ENCODE peak calls at places on chromosomes 16 and 17, in five cellular contexts. O is tibial artery, W is fibroblast of the aortic adventitia, M is transverse colon, P is AG04450. U is an unnamed sample.

GRCh38 chr17:37570527-37571093 is 38.6 kb downstream of the SYNRG start:
- DNase-seq in M (peak; percentile 57), W (peak; percentile 27), O (no peak), P (peak; percentile 4), U (peak; percentile 12)

GRCh38 chr16:56547120-56547948 is 17.5 kb upstream of the MT4 start:
- DNase-seq in M (no peak), O (no peak), P (peak; percentile 55), W (peak; percentile 23), U (peak; percentile 4)

GRCh38 chr17:61443475-61443882 is 8.7 kb upstream of the TBX4 start:
- DNase-seq in W (no peak), P (no peak), O (no peak), M (no peak), U (no peak)

GRCh38 chr17:82457790-82458129 is 781 bp upstream of the NARF start:
- DNase-seq in W (no peak), M (no peak), P (no peak), O (no peak), U (no peak)

GRCh38 chr17:62673614-62674362 is 46.3 kb downstream of the MRC2 start:
- DNase-seq in O (no peak), P (no peak), M (no peak), W (no peak), U (no peak)

GRCh38 chr16:88633684-88634140 is 4.7 kb upstream of the IL17C start:
- DNase-seq in P (no peak), O (no peak), M (peak; percentile 60), W (peak; percentile 4), U (no peak)

GRCh38 chr16:70454221-70455034 is at the start of gene FCSK:
- DNase-seq in O (peak; percentile 75), W (peak; percentile 72), P (peak; percentile 10), M (peak; percentile 66), U (peak; percentile 54)

GRCh38 chr17:1577186-1577585 is 14.6 kb upstream of the PITPNA start:
- DNase-seq in P (peak; percentile 61), O (peak; percentile 98), M (peak; percentile 75), W (peak; percentile 98), U (no peak)

GRCh38 chr16:54080524-54081008 is 206.0 kb downstream of the IRX3 start:
- DNase-seq in P (peak; percentile 88), M (no peak), O (no peak), W (peak; percentile 91), U (no peak)

GRCh38 chr17:39167492-39167891 is 1.5 kb upstream of the ARL5C start:
- DNase-seq in M (no peak), W (no peak), P (no peak), O (no peak), U (peak; percentile 98)

GRCh38 chr17:82213251-82214011 is 789 bp upstream of the CCDC57 start:
- DNase-seq in P (peak; percentile 61), O (no peak), W (peak; percentile 75), M (peak; percentile 43), U (no peak)

GRCh38 chr16:11848842-11849241 is 2.5 kb downstream of the RSL1D1 start:
- DNase-seq in M (no peak), P (no peak), O (no peak), W (peak; percentile 58), U (no peak)

GRCh38 chr17:54781389-54781788 is 119.3 kb upstream of the TOM1L1 start:
- DNase-seq in W (no peak), P (no peak), O (no peak), M (no peak), U (no peak)

GRCh38 chr17:3512512-3513171 is 36.8 kb downstream of the ASPA start:
- DNase-seq in W (peak; percentile 81), M (peak; percentile 37), P (no peak), O (no peak), U (no peak)

GRCh38 chr16:66695474-66695934 is 1.0 kb downstream of the CMTM4 start:
- DNase-seq in W (no peak), O (peak; percentile 54), P (no peak), M (peak; percentile 15), U (no peak)

GRCh38 chr16:69481901-69482341 is 57.5 kb downstream of the CYB5B start:
- DNase-seq in P (no peak), W (peak; percentile 93), O (peak; percentile 95), M (peak; percentile 31), U (no peak)

GRCh38 chr17:13931752-13932477 is 137.4 kb upstream of the COX10 start:
- DNase-seq in W (peak; percentile 84), O (peak; percentile 81), P (no peak), M (peak; percentile 42), U (no peak)

GRCh38 chr17:49965522-49965905 is 3.5 kb upstream of the DLX4 start:
- DNase-seq in O (no peak), M (no peak), W (no peak), P (no peak), U (no peak)

GRCh38 chr17:49962599-49963276 is 6.3 kb upstream of the DLX4 start:
- DNase-seq in P (no peak), M (no peak), W (no peak), O (no peak), U (no peak)

GRCh38 chr17:49963277-49963625 is 5.7 kb upstream of the DLX4 start:
- DNase-seq in O (no peak), P (no peak), W (no peak), M (no peak), U (no peak)

GRCh38 chr17:49964539-49965521 is 4.2 kb upstream of the DLX4 start:
- DNase-seq in M (no peak), O (no peak), W (no peak), P (no peak), U (no peak)

DNA sequence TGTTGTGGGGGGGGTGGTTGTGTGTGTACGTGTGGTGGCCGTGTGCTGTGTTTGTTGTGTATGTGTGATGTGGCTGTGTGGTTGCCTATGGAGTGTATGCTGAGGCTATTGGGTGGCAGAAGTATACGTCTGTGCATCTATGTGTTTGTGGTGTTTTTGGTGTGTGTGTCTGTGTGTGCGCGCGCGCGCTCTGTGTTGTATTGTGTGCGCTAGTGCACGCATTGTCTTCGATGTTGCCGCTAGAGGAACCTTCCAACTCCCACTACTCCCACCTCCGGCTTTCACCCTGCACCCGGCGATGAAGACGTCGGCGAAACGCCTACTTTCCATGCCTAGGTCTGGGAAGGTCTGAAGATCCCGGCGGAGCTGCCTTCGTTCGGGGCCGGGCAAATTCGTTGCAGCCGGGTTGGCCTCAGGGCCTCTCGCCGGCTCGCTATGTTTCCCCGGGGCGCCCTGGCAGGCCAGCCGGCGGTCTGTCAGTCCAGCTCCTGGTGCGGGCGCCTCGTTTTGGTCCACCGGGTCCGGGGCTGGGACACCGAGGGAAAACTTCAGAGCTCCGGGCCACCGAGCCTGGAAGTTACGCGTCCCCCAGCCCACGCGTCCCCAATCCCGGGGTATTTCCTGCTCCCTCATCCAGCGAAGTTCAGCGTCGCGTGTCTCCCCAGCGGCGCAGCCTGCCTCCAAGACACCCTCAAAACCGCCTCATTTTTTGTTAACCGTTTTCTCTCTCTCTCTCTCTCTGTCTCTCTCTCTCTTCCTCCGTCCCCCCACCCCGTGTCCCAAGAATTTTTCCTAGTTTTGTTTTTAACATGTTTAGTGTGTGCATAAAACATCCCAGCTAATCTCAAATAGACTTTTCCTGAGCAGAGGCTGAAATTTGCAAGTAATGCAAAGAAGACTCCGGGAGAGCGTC is 5.1 kb upstream of the DLX4 start:
- DNase-seq in M (no peak), O (no peak), W (no peak), P (no peak), U (no peak)
- H3K4me3 ChIP-seq in M (no peak overlapping the region), O (no peak overlapping the region), W (no peak overlapping the region), P (no peak overlapping the region), U (no peak overlapping the region)

DNA sequence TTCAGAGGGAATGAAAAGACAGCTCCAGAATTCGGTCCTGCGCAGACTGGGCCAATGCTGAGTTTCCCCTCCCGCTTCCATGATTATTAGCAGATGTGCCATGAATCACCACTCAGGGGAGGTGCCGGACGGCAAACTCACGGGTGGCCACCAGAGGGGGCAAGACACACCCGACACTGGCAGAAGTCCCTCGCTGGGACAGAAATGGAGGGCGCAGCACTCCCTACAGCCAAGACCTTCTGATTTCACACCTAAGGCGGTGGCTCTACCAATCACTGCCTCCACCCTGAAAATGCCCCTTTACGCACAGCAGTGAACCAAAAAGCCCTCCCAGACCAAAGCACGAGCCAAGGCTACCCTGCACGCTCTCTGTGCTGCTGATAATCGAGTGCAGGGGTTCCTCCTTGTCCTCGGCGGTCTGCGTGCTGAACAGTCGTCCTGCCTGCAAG is 26.8 kb downstream of the TRAP1 start:
- DNase-seq in O (peak; percentile 96), M (peak; percentile 89), W (peak; percentile 97), P (peak; percentile 86), U (peak; percentile 71)
- H3K4me3 ChIP-seq in O (peak overlapping the region; percentile 36), M (no peak overlapping the region), W (peak overlapping the region; percentile 58), P (peak overlapping the region; percentile 44), U (no peak overlapping the region)

GRCh38 chr17:7208754-7209460 is 10.7 kb downstream of the DLG4 start:
- DNase-seq in M (no peak), O (no peak), P (no peak), W (no peak), U (no peak)

GRCh38 chr17:7204335-7204734 is 15.3 kb downstream of the DLG4 start:
- DNase-seq in W (no peak), M (no peak), P (no peak), O (no peak), U (no peak)

GRCh38 chr17:7204828-7205461 is 14.7 kb downstream of the DLG4 start:
- DNase-seq in O (peak; percentile 89), W (peak; percentile 75), M (peak; percentile 87), P (peak; percentile 59), U (peak; percentile 92)

GRCh38 chr17:7208027-7208571 is 11.5 kb downstream of the DLG4 start:
- DNase-seq in P (no peak), M (no peak), W (no peak), O (no peak), U (no peak)

GRCh38 chr17:7207120-7208001 is 12.3 kb downstream of the DLG4 start:
- DNase-seq in P (no peak), O (no peak), M (no peak), W (peak; percentile 40), U (no peak)
- H3K4me3 ChIP-seq in P (no peak overlapping the region), O (no peak overlapping the region), M (no peak overlapping the region), W (no peak overlapping the region), U (no peak overlapping the region)

GRCh38 chr17:49762148-49762941 is 1.6 kb downstream of the FAM117A start:
- DNase-seq in P (no peak), W (peak; percentile 30), M (no peak), O (no peak), U (no peak)

GRCh38 chr17:49759203-49759602 is 4.7 kb downstream of the FAM117A start:
- DNase-seq in W (no peak), O (no peak), M (no peak), P (no peak), U (no peak)

GRCh38 chr17:49763735-49764558 is at the start of gene FAM117A:
- DNase-seq in M (peak; percentile 98), W (peak; percentile 95), O (peak; percentile 99), P (peak; percentile 89), U (peak; percentile 99)

GRCh38 chr17:49760296-49760695 is 3.6 kb downstream of the FAM117A start:
- DNase-seq in M (no peak), O (no peak), W (no peak), P (no peak), U (no peak)

DNA sequence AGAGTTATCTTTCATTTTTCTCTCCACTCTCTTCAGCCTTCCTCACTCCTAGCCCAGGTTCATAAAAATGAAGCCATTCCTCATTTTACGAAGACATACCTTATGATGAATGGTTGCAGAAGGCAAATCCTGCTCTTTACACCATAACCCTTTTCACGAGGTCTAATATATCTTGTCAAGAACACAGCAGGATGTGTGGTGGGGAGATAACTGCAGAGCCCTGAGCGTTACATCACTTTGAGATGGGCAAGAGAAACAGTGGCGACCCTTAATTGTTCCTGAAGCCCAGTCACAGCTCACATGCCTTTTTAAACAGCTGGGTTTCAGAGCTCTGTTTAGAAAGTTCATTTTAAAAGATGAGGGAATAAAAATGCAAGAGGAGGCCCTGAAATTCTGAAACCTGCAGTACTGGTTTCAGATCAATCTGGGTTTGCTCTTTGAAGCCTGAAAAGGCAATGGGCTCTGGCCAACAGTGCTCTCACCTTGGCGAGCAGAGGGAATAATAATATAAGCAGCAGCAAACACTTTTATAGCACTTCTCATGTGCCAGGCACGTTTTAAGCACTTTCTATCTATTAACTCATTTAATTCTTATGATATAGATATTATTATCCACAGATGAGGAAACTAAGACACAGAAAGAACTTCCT is 2.9 kb downstream of the FAM117A start:
- DNase-seq in O (no peak), M (no peak), W (no peak), P (no peak), U (no peak)
- H3K4me3 ChIP-seq in O (no peak overlapping the region), M (no peak overlapping the region), W (no peak overlapping the region), P (no peak overlapping the region), U (peak overlapping the region; percentile 17)

U was measured in Jurkat, Clone E6-1.